ENCODE peak calls at places on chromosomes 3 and 15, in ten cellular contexts. One of them, this sample, is unnamed.
A peak's percentile ranks its signal among the peaks of the same experiment; 100 is the strongest.

GRCh38 chr3:35296533-35296932 is 342.8 kb upstream of the ARPP21 start:
- DNase-seq in pancreas: no peak
- DNase-seq in neural progenitor cell: no peak
- DNase-seq in HFF-Myc: no peak
- DNase-seq in fibroblast of mammary gland: no peak
- DNase-seq in AG09309: no peak
- DNase-seq in endothelial cell of umbilical vein: no peak
- DNase-seq in IMR-90: no peak
- DNase-seq in neural crest cell: no peak
- DNase-seq in OCI-LY7: no peak
- DNase-seq in this sample: no peak

GRCh38 chr3:168081856-168082255 is 13.9 kb downstream of the GOLIM4 start:
- DNase-seq in OCI-LY7: no peak
- DNase-seq in neural progenitor cell: no peak
- DNase-seq in AG09309: no peak
- DNase-seq in fibroblast of mammary gland: no peak
- DNase-seq in IMR-90: no peak
- DNase-seq in HFF-Myc: no peak
- DNase-seq in endothelial cell of umbilical vein: no peak
- DNase-seq in pancreas: no peak
- DNase-seq in neural crest cell: no peak
- DNase-seq in this sample: no peak

GRCh38 chr15:100787567-100787941 is 92.1 kb upstream of the ALDH1A3 start:
- DNase-seq in IMR-90: no peak
- DNase-seq in OCI-LY7: no peak
- DNase-seq in neural progenitor cell: no peak
- DNase-seq in fibroblast of mammary gland: no peak
- DNase-seq in HFF-Myc: no peak
- DNase-seq in pancreas: peak; percentile 49
- DNase-seq in neural crest cell: no peak
- DNase-seq in AG09309: no peak
- DNase-seq in endothelial cell of umbilical vein: no peak
- DNase-seq in this sample: no peak

GRCh38 chr15:45871121-45871855 is 236.5 kb downstream of the SQOR start:
- DNase-seq in pancreas: no peak
- DNase-seq in neural crest cell: no peak
- DNase-seq in IMR-90: no peak
- DNase-seq in HFF-Myc: no peak
- DNase-seq in AG09309: peak; percentile 18
- DNase-seq in endothelial cell of umbilical vein: peak; percentile 7
- DNase-seq in fibroblast of mammary gland: no peak
- DNase-seq in OCI-LY7: no peak
- DNase-seq in neural progenitor cell: no peak
- DNase-seq in this sample: peak; percentile 55

GRCh38 chr3:173395073-173395411 is 2.5 kb upstream of the NLGN1 start:
- DNase-seq in neural crest cell: no peak
- DNase-seq in HFF-Myc: no peak
- DNase-seq in IMR-90: no peak
- DNase-seq in fibroblast of mammary gland: no peak
- DNase-seq in endothelial cell of umbilical vein: peak; percentile 84
- DNase-seq in OCI-LY7: no peak
- DNase-seq in AG09309: no peak
- DNase-seq in pancreas: no peak
- DNase-seq in neural progenitor cell: no peak
- DNase-seq in this sample: no peak

GRCh38 chr15:64430000-64430735 is 30.2 kb upstream of the ZNF609 start:
- DNase-seq in HFF-Myc: peak; percentile 88
- DNase-seq in AG09309: peak; percentile 89
- DNase-seq in neural crest cell: no peak
- DNase-seq in neural progenitor cell: peak; percentile 68
- DNase-seq in fibroblast of mammary gland: peak; percentile 95
- DNase-seq in pancreas: no peak
- DNase-seq in IMR-90: peak; percentile 93
- DNase-seq in OCI-LY7: no peak
- DNase-seq in endothelial cell of umbilical vein: peak; percentile 77
- DNase-seq in this sample: peak; percentile 96

GRCh38 chr15:74855857-74856256 is 12.9 kb upstream of the ULK3 start:
- DNase-seq in neural crest cell: no peak
- DNase-seq in IMR-90: no peak
- DNase-seq in AG09309: no peak
- DNase-seq in HFF-Myc: no peak
- DNase-seq in neural progenitor cell: no peak
- DNase-seq in endothelial cell of umbilical vein: no peak
- DNase-seq in fibroblast of mammary gland: no peak
- DNase-seq in OCI-LY7: no peak
- DNase-seq in pancreas: no peak
- DNase-seq in this sample: peak; percentile 6

GRCh38 chr15:60727661-60728060 is 248.7 kb upstream of the ICE2 start:
- DNase-seq in neural progenitor cell: no peak
- DNase-seq in pancreas: no peak
- DNase-seq in AG09309: no peak
- DNase-seq in OCI-LY7: no peak
- DNase-seq in fibroblast of mammary gland: no peak
- DNase-seq in HFF-Myc: no peak
- DNase-seq in IMR-90: no peak
- DNase-seq in endothelial cell of umbilical vein: no peak
- DNase-seq in neural crest cell: no peak
- DNase-seq in this sample: no peak

GRCh38 chr15:66714543-66714981 is 12.5 kb downstream of the SMAD6 start:
- DNase-seq in HFF-Myc: no peak
- DNase-seq in fibroblast of mammary gland: peak; percentile 59
- DNase-seq in pancreas: no peak
- DNase-seq in endothelial cell of umbilical vein: peak; percentile 34
- DNase-seq in neural progenitor cell: peak; percentile 14
- DNase-seq in neural crest cell: no peak
- DNase-seq in IMR-90: peak; percentile 69
- DNase-seq in AG09309: no peak
- DNase-seq in OCI-LY7: no peak
- DNase-seq in this sample: peak; percentile 65

DNA sequence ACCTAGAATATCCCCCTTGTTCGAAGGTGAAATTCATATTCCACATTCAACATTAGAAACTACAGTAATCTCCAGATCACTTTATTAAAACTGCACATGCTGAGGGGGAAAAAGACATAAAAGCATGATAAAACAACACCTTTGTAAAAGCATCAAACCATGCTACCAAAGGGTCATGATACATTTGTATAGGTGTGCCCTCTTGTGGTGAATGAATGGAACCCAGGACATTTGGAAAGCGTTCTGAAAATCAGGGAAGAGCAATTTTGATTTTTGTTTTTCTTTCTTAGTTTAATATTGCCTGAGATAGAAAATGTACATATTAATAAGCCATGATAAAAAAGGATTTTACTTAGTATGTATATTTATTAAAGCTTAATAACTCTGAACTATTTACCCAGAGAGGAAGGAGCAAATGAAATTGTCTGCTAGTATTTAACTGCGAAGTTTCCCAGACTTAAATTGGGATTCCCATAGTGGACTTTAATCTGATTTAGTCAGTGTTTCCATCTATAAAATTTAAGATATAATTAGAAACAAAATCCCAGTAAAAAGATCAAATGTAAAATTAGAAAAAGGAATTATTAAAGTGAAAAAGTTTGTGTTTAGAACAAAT is 105.8 kb upstream of the ARL6 start:
- DNase-seq in pancreas: no peak
- DNase-seq in AG09309: no peak
- DNase-seq in OCI-LY7: peak; percentile 45
- DNase-seq in endothelial cell of umbilical vein: peak; percentile 10
- DNase-seq in IMR-90: peak; percentile 2
- DNase-seq in HFF-Myc: peak; percentile 0
- DNase-seq in neural progenitor cell: peak; percentile 62
- DNase-seq in neural crest cell: no peak
- DNase-seq in fibroblast of mammary gland: peak; percentile 20
- DNase-seq in this sample: peak; percentile 7
- TF ChIP-seq CTCF in pancreas: peak; percentile 36
- TF ChIP-seq CTCF in AG09309: peak; percentile 38
- TF ChIP-seq CTCF in OCI-LY7: peak; percentile 85
- TF ChIP-seq CTCF in endothelial cell of umbilical vein: peak; percentile 51
- TF ChIP-seq CTCF in IMR-90: peak; percentile 40
- TF ChIP-seq CTCF in HFF-Myc: peak; percentile 44
- TF ChIP-seq CTCF in neural progenitor cell: peak; percentile 87
- TF ChIP-seq CTCF in neural crest cell: peak; percentile 84
- TF ChIP-seq CTCF in fibroblast of mammary gland: peak; percentile 69
- TF ChIP-seq CTCF in this sample: peak; percentile 65

GRCh38 chr3:16837602-16838001 is 47.2 kb upstream of the PLCL2 start:
- DNase-seq in IMR-90: no peak
- DNase-seq in fibroblast of mammary gland: no peak
- DNase-seq in neural crest cell: no peak
- DNase-seq in pancreas: no peak
- DNase-seq in endothelial cell of umbilical vein: no peak
- DNase-seq in HFF-Myc: no peak
- DNase-seq in OCI-LY7: no peak
- DNase-seq in AG09309: no peak
- DNase-seq in neural progenitor cell: no peak
- DNase-seq in this sample: no peak

GRCh38 chr3:16834753-16835152 is 50.0 kb upstream of the PLCL2 start:
- DNase-seq in AG09309: no peak
- DNase-seq in pancreas: no peak
- DNase-seq in OCI-LY7: no peak
- DNase-seq in fibroblast of mammary gland: no peak
- DNase-seq in endothelial cell of umbilical vein: no peak
- DNase-seq in neural crest cell: no peak
- DNase-seq in IMR-90: no peak
- DNase-seq in HFF-Myc: no peak
- DNase-seq in neural progenitor cell: no peak
- DNase-seq in this sample: no peak

GRCh38 chr3:16836505-16837237 is 48.1 kb upstream of the PLCL2 start:
- DNase-seq in endothelial cell of umbilical vein: no peak
- DNase-seq in neural progenitor cell: no peak
- DNase-seq in HFF-Myc: no peak
- DNase-seq in fibroblast of mammary gland: no peak
- DNase-seq in OCI-LY7: no peak
- DNase-seq in AG09309: no peak
- DNase-seq in IMR-90: no peak
- DNase-seq in neural crest cell: no peak
- DNase-seq in pancreas: no peak
- DNase-seq in this sample: peak; percentile 41

GRCh38 chr3:16831846-16832245 is 52.9 kb upstream of the PLCL2 start:
- DNase-seq in fibroblast of mammary gland: no peak
- DNase-seq in endothelial cell of umbilical vein: no peak
- DNase-seq in HFF-Myc: no peak
- DNase-seq in IMR-90: no peak
- DNase-seq in pancreas: no peak
- DNase-seq in AG09309: no peak
- DNase-seq in OCI-LY7: no peak
- DNase-seq in neural crest cell: no peak
- DNase-seq in neural progenitor cell: no peak
- DNase-seq in this sample: no peak

DNA sequence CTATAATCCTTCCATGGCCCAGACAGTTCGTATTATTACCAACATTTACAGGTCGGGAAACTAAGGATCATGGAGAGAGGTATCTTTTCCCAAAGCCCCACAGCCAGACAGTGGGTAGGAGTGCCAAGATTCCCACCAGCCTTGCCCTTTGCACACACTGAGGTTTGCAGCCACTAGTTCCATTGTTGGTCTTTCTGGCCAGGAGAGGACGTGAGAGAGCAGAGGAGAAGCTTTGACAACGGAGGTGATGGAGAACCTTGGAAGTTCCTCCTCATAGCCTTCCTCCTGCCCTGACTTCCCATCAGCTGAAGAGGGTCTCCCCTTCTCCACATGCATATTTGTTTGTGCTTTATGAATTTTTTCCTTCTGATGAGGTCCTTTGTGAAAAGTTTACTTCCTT is 50.5 kb upstream of the PLCL2 start:
- DNase-seq in endothelial cell of umbilical vein: no peak
- DNase-seq in IMR-90: no peak
- DNase-seq in HFF-Myc: no peak
- DNase-seq in neural progenitor cell: no peak
- DNase-seq in fibroblast of mammary gland: no peak
- DNase-seq in AG09309: no peak
- DNase-seq in OCI-LY7: no peak
- DNase-seq in neural crest cell: no peak
- DNase-seq in pancreas: no peak
- DNase-seq in this sample: no peak
- TF ChIP-seq CTCF in endothelial cell of umbilical vein: no peak
- TF ChIP-seq CTCF in IMR-90: no peak
- TF ChIP-seq CTCF in HFF-Myc: no peak
- TF ChIP-seq CTCF in neural progenitor cell: no peak
- TF ChIP-seq CTCF in fibroblast of mammary gland: no peak
- TF ChIP-seq CTCF in AG09309: no peak
- TF ChIP-seq CTCF in OCI-LY7: peak; percentile 63
- TF ChIP-seq CTCF in neural crest cell: no peak
- TF ChIP-seq CTCF in pancreas: no peak
- TF ChIP-seq CTCF in this sample: no peak

DNA sequence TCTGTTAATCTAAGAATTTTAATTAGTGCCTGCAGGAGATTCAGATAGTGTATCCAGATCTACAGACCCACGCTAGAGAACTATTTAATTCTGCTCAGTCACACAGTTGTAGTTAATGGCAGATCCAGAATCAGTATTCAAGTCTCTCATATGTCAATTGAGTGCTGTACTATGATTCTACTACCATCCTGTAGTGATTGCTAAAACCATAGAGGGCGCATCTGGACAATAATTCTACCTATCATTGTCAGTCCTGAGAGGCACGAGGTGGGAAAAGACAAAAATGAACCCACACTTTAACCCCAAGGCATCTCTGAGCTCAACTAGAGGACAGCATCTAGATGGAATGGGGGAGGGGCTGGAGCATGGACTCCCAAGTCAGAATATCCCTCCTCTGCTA is 22.7 kb downstream of the DHX36 start:
- DNase-seq in endothelial cell of umbilical vein: no peak
- DNase-seq in AG09309: no peak
- DNase-seq in pancreas: no peak
- DNase-seq in HFF-Myc: no peak
- DNase-seq in fibroblast of mammary gland: no peak
- DNase-seq in neural crest cell: no peak
- DNase-seq in OCI-LY7: no peak
- DNase-seq in IMR-90: no peak
- DNase-seq in neural progenitor cell: no peak
- DNase-seq in this sample: no peak
- TF ChIP-seq CTCF in endothelial cell of umbilical vein: no peak
- TF ChIP-seq CTCF in AG09309: no peak
- TF ChIP-seq CTCF in pancreas: no peak
- TF ChIP-seq CTCF in HFF-Myc: no peak
- TF ChIP-seq CTCF in fibroblast of mammary gland: no peak
- TF ChIP-seq CTCF in neural crest cell: no peak
- TF ChIP-seq CTCF in OCI-LY7: peak; percentile 39
- TF ChIP-seq CTCF in IMR-90: no peak
- TF ChIP-seq CTCF in neural progenitor cell: peak; percentile 4
- TF ChIP-seq CTCF in this sample: no peak

GRCh38 chr15:89494941-89495637 is 1.3 kb downstream of the RHCG start:
- DNase-seq in neural progenitor cell: peak; percentile 54
- DNase-seq in neural crest cell: peak; percentile 44
- DNase-seq in pancreas: peak; percentile 60
- DNase-seq in OCI-LY7: peak; percentile 23
- DNase-seq in AG09309: no peak
- DNase-seq in IMR-90: no peak
- DNase-seq in HFF-Myc: no peak
- DNase-seq in fibroblast of mammary gland: peak; percentile 32
- DNase-seq in endothelial cell of umbilical vein: no peak
- DNase-seq in this sample: no peak
- TF ChIP-seq CTCF in neural progenitor cell: peak; percentile 70
- TF ChIP-seq CTCF in neural crest cell: peak; percentile 64
- TF ChIP-seq CTCF in pancreas: no peak
- TF ChIP-seq CTCF in OCI-LY7: peak; percentile 75
- TF ChIP-seq CTCF in AG09309: peak; percentile 53
- TF ChIP-seq CTCF in IMR-90: peak; percentile 39
- TF ChIP-seq CTCF in HFF-Myc: peak; percentile 55
- TF ChIP-seq CTCF in fibroblast of mammary gland: peak; percentile 51
- TF ChIP-seq CTCF in endothelial cell of umbilical vein: peak; percentile 46
- TF ChIP-seq CTCF in this sample: peak; percentile 44